ENCODE peak calls at places on chromosome 16, in nine cellular contexts. T is Karpas-422, A is fibroblast of the conjunctiva, Q is breast epithelium, C is neural crest cell, K is DMS79 treated with DMSO at 0.1 percent for 48 hours, Z is testis, G is RWPE1, B is tibial artery. W is an unnamed sample.
A peak's percentile ranks its signal among the peaks of the same experiment; 100 is the strongest.

GRCh38 chr16:89656435-89657121 is 930 bp downstream of the CHMP1A start:
- DNase-seq in A (no peak), Q (no peak), K (no peak), C (no peak), Z (no peak), T (no peak), B (no peak), G (no peak), W (no peak)

GRCh38 chr16:48611329-48612137 is 1.6 kb upstream of the N4BP1 start:
- DNase-seq in B (no peak), G (peak; percentile 82), A (no peak), Q (no peak), T (no peak), C (no peak), Z (no peak), K (no peak), W (no peak)

GRCh38 chr16:53775821-53776431 is 72.0 kb downstream of the FTO start:
- DNase-seq in T (peak; percentile 76), B (peak; percentile 38), K (no peak), A (peak; percentile 88), C (no peak), Z (no peak), G (peak; percentile 68), Q (peak; percentile 78), W (no peak)

GRCh38 chr16:30004424-30004776 is 6.4 kb downstream of the DOC2A start:
- DNase-seq in K (peak; percentile 82), A (no peak), T (no peak), Z (no peak), Q (no peak), G (no peak), B (no peak), C (no peak), W (no peak)

GRCh38 chr16:22126037-22126558 is 33.8 kb downstream of the VWA3A start:
- DNase-seq in T (no peak), B (no peak), Q (no peak), G (no peak), K (no peak), C (no peak), A (no peak), Z (no peak), W (no peak)

GRCh38 chr16:23597003-23597756 is 1.1 kb upstream of the NDUFAB1 start:
- DNase-seq in Z (peak; percentile 89), A (no peak), T (peak; percentile 85), C (peak; percentile 6), Q (no peak), G (no peak), B (no peak), K (no peak), W (no peak)

GRCh38 chr16:60199154-60199553 is 1465.0 kb upstream of the GOT2 start:
- DNase-seq in B (no peak), G (no peak), K (no peak), Q (no peak), T (no peak), C (no peak), A (no peak), Z (no peak), W (no peak)

GRCh38 chr16:2285731-2286191 is 17.8 kb upstream of the RNPS1 start:
- DNase-seq in C (no peak), G (no peak), A (no peak), Q (no peak), T (no peak), Z (no peak), K (no peak), B (no peak), W (no peak)

GRCh38 chr16:74748042-74748709 is 26.4 kb downstream of the FA2H start:
- DNase-seq in C (no peak), Q (no peak), G (no peak), K (no peak), B (no peak), Z (no peak), A (no peak), T (no peak), W (no peak)

GRCh38 chr16:89581045-89581695 is 5.6 kb downstream of the CPNE7 start:
- DNase-seq in G (peak; percentile 90), B (no peak), K (no peak), T (no peak), C (no peak), A (peak; percentile 80), Q (no peak), Z (no peak), W (no peak)

GRCh38 chr16:27802664-27803450 is 252.9 kb downstream of the KATNIP start:
- DNase-seq in T (no peak), G (no peak), C (no peak), K (no peak), A (no peak), B (no peak), Z (no peak), Q (no peak), W (no peak)

GRCh38 chr16:2483939-2484897 is 9.3 kb downstream of the TBC1D24 start:
- DNase-seq in B (no peak), Z (no peak), Q (no peak), G (no peak), T (no peak), C (no peak), K (no peak), A (no peak), W (no peak)

GRCh38 chr16:6913535-6913934 is 419.1 kb upstream of the RBFOX1 start:
- DNase-seq in A (no peak), T (no peak), K (no peak), B (no peak), Z (no peak), G (no peak), Q (no peak), C (no peak), W (no peak)

GRCh38 chr16:30570621-30571443 is 682 bp downstream of the ZNF688 start:
- DNase-seq in A (no peak), Z (peak; percentile 49), Q (no peak), K (peak; percentile 60), T (no peak), C (peak; percentile 23), B (peak; percentile 31), G (no peak), W (no peak)

GRCh38 chr16:17817943-17818342 is 347.2 kb upstream of the XYLT1 start:
- DNase-seq in A (no peak), Q (no peak), C (no peak), Z (no peak), K (no peak), G (no peak), B (no peak), T (no peak), W (no peak)

GRCh38 chr16:75116081-75116910 is at the start of gene LDHD:
- DNase-seq in Q (peak; percentile 70), C (no peak), Z (peak; percentile 91), B (peak; percentile 90), T (peak; percentile 57), G (peak; percentile 67), A (peak; percentile 32), K (no peak), W (no peak)

GRCh38 chr16:86771506-86772230 is 193.3 kb downstream of the FOXL1 start:
- DNase-seq in B (no peak), T (no peak), A (no peak), Z (no peak), C (no peak), G (no peak), Q (no peak), K (no peak), W (no peak)

GRCh38 chr16:89602273-89602951 is 11.0 kb upstream of the DPEP1 start:
- DNase-seq in K (peak; percentile 3), C (peak; percentile 65), T (peak; percentile 46), A (peak; percentile 27), G (peak; percentile 93), B (no peak), Z (peak; percentile 51), Q (no peak), W (peak; percentile 87)

GRCh38 chr16:69894675-69895074 is 56.5 kb upstream of the CLEC18A start:
- DNase-seq in T (no peak), Q (peak; percentile 61), Z (no peak), G (no peak), B (no peak), C (peak; percentile 13), K (no peak), A (no peak), W (no peak)

GRCh38 chr16:84047626-84048025 is 5.0 kb upstream of the SLC38A8 start:
- DNase-seq in Q (no peak), Z (no peak), G (no peak), B (no peak), C (no peak), K (no peak), A (no peak), T (no peak), W (no peak)

GRCh38 chr16:27969574-27969973 is 93.9 kb downstream of the GSG1L start:
- DNase-seq in G (no peak), T (no peak), Q (no peak), K (no peak), B (no peak), C (no peak), A (no peak), Z (no peak), W (no peak)

GRCh38 chr16:30185683-30186421 is 2.5 kb downstream of the CORO1A start:
- DNase-seq in C (no peak), B (peak; percentile 48), K (no peak), Q (no peak), A (no peak), G (no peak), T (peak; percentile 97), Z (no peak), W (no peak)

GRCh38 chr16:7513429-7513828 is 180.8 kb downstream of the RBFOX1 start:
- DNase-seq in A (no peak), Q (no peak), T (peak; percentile 60), Z (peak; percentile 42), C (no peak), K (no peak), B (no peak), G (no peak), W (no peak)

GRCh38 chr16:85145188-85145587 is 32.9 kb upstream of the CIBAR2 start:
- DNase-seq in B (no peak), G (no peak), A (no peak), T (no peak), C (no peak), Q (no peak), K (no peak), Z (no peak), W (no peak)

GRCh38 chr16:53094013-53094630 is 39.3 kb downstream of the CHD9 start:
- DNase-seq in T (no peak), C (no peak), Q (peak; percentile 42), K (peak; percentile 16), A (no peak), G (no peak), Z (no peak), B (peak; percentile 57), W (no peak)

GRCh38 chr16:11742041-11742535 is 569 bp downstream of the TXNDC11 start:
- DNase-seq in K (no peak), G (peak; percentile 32), B (peak; percentile 28), A (no peak), T (peak; percentile 73), Z (peak; percentile 37), Q (peak; percentile 26), C (peak; percentile 29), W (peak; percentile 73)

GRCh38 chr16:29030086-29030840 is 45.4 kb downstream of the LAT start:
- DNase-seq in G (no peak), A (no peak), C (no peak), T (no peak), Z (no peak), B (no peak), Q (no peak), K (no peak), W (no peak)

GRCh38 chr16:763386-763785 is 2.9 kb downstream of the MSLN start:
- DNase-seq in Q (no peak), G (no peak), B (no peak), C (no peak), A (no peak), Z (no peak), K (no peak), T (no peak), W (no peak)

GRCh38 chr16:11399261-11399831 is 54.1 kb downstream of the RMI2 start:
- DNase-seq in G (no peak), A (no peak), Q (no peak), Z (no peak), T (no peak), C (no peak), K (no peak), B (no peak), W (no peak)

GRCh38 chr16:50263940-50264929 is 2.1 kb upstream of the ADCY7 start:
- DNase-seq in A (no peak), B (no peak), Z (no peak), T (no peak), C (no peak), K (no peak), G (no peak), Q (no peak), W (no peak)

GRCh38 chr16:10992797-10993196 is 48.4 kb downstream of the CLEC16A start:
- DNase-seq in C (no peak), Z (no peak), T (no peak), Q (no peak), K (no peak), G (peak; percentile 92), B (no peak), A (peak; percentile 53), W (no peak)